ENCODE peak calls at places on chromosomes 2 and 18, in eight cellular contexts. R, P, V, I, Z, H, L and O are unnamed samples.
A peak's percentile ranks its signal among the peaks of the same experiment; 100 is the strongest.

GRCh38 chr18:8254664-8255063 is 354.6 kb upstream of the RAB12 start:
- DNase-seq in R (peak; percentile 59), P (no peak), V (no peak), I (no peak), Z (no peak), H (peak; percentile 15), L (no peak), O (no peak)

GRCh38 chr18:23220355-23220754 is 85.1 kb downstream of the CABLES1 start:
- DNase-seq in R (no peak), P (no peak), V (no peak), I (no peak), Z (no peak), H (no peak), L (peak; percentile 92), O (no peak)

GRCh38 chr2:234279646-234280045 is 217.2 kb downstream of the ARL4C start:
- DNase-seq in R (no peak), P (no peak), V (no peak), I (no peak), Z (no peak), H (no peak), L (no peak), O (no peak)

GRCh38 chr2:62660582-62661262 is 44.8 kb upstream of the EHBP1 start:
- DNase-seq in R (peak; percentile 89), P (no peak), V (no peak), I (peak; percentile 97), Z (no peak), H (peak; percentile 59), L (no peak), O (peak; percentile 88)

GRCh38 chr2:42973771-42974170 is 181.4 kb upstream of the HAAO start:
- DNase-seq in R (no peak), P (no peak), V (no peak), I (no peak), Z (peak; percentile 73), H (no peak), L (no peak), O (peak; percentile 36)

GRCh38 chr2:102235491-102235890 is 48.7 kb downstream of the IL1RL2 start:
- DNase-seq in R (peak; percentile 29), P (no peak), V (no peak), I (no peak), Z (no peak), H (no peak), L (no peak), O (peak; percentile 52)

GRCh38 chr18:2881088-2881487 is 34.3 kb downstream of the EMILIN2 start:
- DNase-seq in R (peak; percentile 26), P (no peak), V (no peak), I (no peak), Z (no peak), H (no peak), L (no peak), O (peak; percentile 74)

GRCh38 chr2:163682695-163683094 is 53.1 kb downstream of the FIGN start:
- DNase-seq in R (peak; percentile 55), P (no peak), V (no peak), I (peak; percentile 55), Z (no peak), H (no peak), L (no peak), O (peak; percentile 71)

GRCh38 chr18:77102246-77103040 is 30.1 kb downstream of the MBP start:
- DNase-seq in R (peak; percentile 93), P (no peak), V (no peak), I (peak; percentile 74), Z (no peak), H (peak; percentile 71), L (no peak), O (peak; percentile 87)

GRCh38 chr2:221166283-221166682 is 405.8 kb downstream of the EPHA4 start:
- DNase-seq in R (peak; percentile 26), P (peak; percentile 52), V (no peak), I (no peak), Z (no peak), H (no peak), L (no peak), O (peak; percentile 71)

GRCh38 chr2:137659616-137660015 is 304.7 kb upstream of the HNMT start:
- DNase-seq in R (no peak), P (no peak), V (no peak), I (no peak), Z (no peak), H (no peak), L (no peak), O (peak; percentile 50)

GRCh38 chr2:222701709-222702108 is 30.3 kb downstream of the MOGAT1 start:
- DNase-seq in R (no peak), P (no peak), V (no peak), I (no peak), Z (no peak), H (no peak), L (no peak), O (no peak)

GRCh38 chr18:60722742-60723141 is 350.2 kb upstream of the MC4R start:
- DNase-seq in R (no peak), P (no peak), V (no peak), I (no peak), Z (no peak), H (no peak), L (no peak), O (no peak)

GRCh38 chr2:174024524-174025270 is 59.5 kb upstream of the SP3 start:
- DNase-seq in R (peak; percentile 80), P (peak; percentile 91), V (no peak), I (no peak), Z (peak; percentile 96), H (no peak), L (peak; percentile 95), O (peak; percentile 94)

GRCh38 chr2:6845312-6845711 is 20.4 kb downstream of the CMPK2 start:
- DNase-seq in R (no peak), P (no peak), V (no peak), I (no peak), Z (no peak), H (no peak), L (no peak), O (peak; percentile 20)

GRCh38 chr2:165193178-165193777 is 10.6 kb downstream of the SCN3A start:
- DNase-seq in R (no peak), P (no peak), V (no peak), I (no peak), Z (no peak), H (no peak), L (no peak), O (no peak)

GRCh38 chr2:31312898-31313297 is 78.9 kb downstream of the EHD3 start:
- DNase-seq in R (peak; percentile 88), P (no peak), V (no peak), I (no peak), Z (no peak), H (peak; percentile 30), L (no peak), O (peak; percentile 66)

GRCh38 chr2:121202541-121203310 is 82.3 kb downstream of the TFCP2L1 start:
- DNase-seq in R (no peak), P (peak; percentile 32), V (no peak), I (no peak), Z (no peak), H (no peak), L (no peak), O (no peak)

GRCh38 chr2:36485521-36485920 is 112.4 kb downstream of the FEZ2 start:
- DNase-seq in R (peak; percentile 94), P (no peak), V (no peak), I (no peak), Z (no peak), H (peak; percentile 73), L (no peak), O (peak; percentile 68)

DNA sequence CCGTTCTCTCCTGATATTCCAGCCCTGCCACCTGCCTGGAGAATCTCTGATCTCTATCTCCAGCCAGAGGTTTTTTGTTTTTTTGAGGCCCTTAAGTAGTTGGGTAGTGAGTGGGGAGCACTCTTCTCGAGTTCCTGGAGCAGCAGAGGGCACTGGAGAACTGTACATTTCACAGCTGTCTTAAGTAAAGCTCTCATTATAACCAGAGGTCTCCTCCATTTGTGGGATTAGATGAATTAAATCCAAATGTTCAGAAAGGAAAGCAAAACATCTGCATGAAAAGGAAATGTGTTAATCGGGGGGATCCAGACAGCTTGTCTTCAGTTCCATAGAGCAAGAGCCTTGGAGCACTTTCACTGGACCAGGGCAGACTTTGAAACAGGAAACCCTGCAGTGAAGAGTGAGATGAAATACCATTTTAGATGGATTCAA is 32.8 kb downstream of the AOX1 start:
- DNase-seq in R (peak; percentile 78), P (no peak), V (no peak), I (no peak), Z (no peak), H (no peak), L (no peak), O (peak; percentile 61)
- H3K9me3 ChIP-seq in R (no peaks in the 10 kb centered on the region), P (no peaks in the 10 kb centered on the region), V (no peaks in the 10 kb centered on the region), I (no peaks in the 10 kb centered on the region), Z (no peaks in the 10 kb centered on the region), H (no peaks in the 10 kb centered on the region), L (no peaks in the 10 kb centered on the region), O (no peaks in the 10 kb centered on the region)

DNA sequence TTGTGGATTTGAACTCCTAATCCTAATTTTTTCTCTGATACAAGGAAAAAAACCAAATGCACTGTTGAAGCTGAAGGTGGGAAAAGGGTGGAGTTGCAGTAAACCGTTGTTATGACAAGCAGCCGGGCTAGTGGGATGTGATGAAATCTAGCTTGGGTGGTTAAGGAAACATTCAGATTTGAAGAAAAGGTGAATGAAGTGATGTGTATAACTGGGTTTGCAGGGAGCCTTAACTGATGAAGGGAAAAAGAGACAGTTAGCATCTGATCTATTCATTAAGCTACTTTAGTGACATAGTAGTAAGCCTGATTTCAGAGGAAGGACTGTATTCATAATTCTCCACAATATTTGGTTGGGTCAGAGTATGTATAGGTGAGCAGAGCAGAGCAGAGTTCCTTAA is 3.5 kb downstream of the EML6 start:
- DNase-seq in R (no peak), P (no peak), V (no peak), I (no peak), Z (no peak), H (no peak), L (peak; percentile 27), O (no peak)
- H3K27me3 ChIP-seq in R (peaks cover 27% of the 10 kb centered on the region), P (no peaks in the 10 kb centered on the region), V (no peaks in the 10 kb centered on the region), I (no peaks in the 10 kb centered on the region), Z (no peaks in the 10 kb centered on the region), H (peaks cover 26% of the 10 kb centered on the region), L (no peaks in the 10 kb centered on the region), O (no peaks in the 10 kb centered on the region)

DNA sequence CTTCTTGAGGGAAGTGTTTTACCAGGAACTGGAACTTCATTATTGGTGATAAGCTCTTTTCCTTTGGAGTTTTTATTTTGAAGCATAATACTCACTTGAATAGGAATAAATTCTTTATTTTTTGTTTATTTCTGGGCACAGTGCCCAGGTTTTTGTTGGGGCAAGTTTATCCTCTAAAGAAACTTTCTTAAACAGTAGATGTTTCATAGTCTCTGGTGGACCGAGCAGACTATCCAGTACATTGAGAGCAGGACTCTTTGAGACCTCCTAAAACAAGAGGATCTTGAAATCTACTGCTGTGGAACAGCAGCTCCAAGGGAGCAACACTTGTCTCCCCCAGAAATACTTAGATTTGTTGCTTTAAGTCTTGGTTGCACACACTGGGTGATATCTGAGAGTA is 109.4 kb downstream of the PARD3B start:
- DNase-seq in R (peak; percentile 40), P (no peak), V (no peak), I (no peak), Z (no peak), H (no peak), L (no peak), O (no peak)
- H3K9me3 ChIP-seq in R (peaks cover 9% of the 10 kb centered on the region), P (no peaks in the 10 kb centered on the region), V (no peaks in the 10 kb centered on the region), I (peaks cover 3% of the 10 kb centered on the region), Z (no peaks in the 10 kb centered on the region), H (peaks cover 9% of the 10 kb centered on the region), L (no peaks in the 10 kb centered on the region), O (no peaks in the 10 kb centered on the region)

DNA sequence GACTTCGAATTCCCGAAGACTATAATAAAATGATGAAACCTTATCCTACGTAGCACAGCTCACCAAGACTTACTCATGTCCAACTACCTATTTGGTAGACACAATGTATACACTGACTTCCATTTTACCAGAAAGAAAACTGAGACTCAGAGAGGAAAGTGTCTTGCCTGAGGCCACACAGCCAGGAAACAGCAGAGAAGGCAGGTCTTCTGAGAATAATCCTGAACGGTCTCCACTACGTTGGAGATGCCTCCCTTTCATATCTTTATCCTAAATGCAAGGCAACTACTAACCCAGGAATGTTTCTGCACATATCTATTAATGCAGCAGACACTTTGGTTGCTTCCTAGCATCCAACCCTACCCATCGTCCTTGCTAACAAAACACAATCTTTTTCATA is 11.9 kb upstream of the FABP1 start:
- DNase-seq in R (no peak), P (no peak), V (no peak), I (no peak), Z (no peak), H (no peak), L (no peak), O (no peak)
- H3K27me3 ChIP-seq in R (no peaks in the 10 kb centered on the region), P (no peaks in the 10 kb centered on the region), V (peaks cover 3% of the 10 kb centered on the region), I (peaks cover 75% of the 10 kb centered on the region), Z (no peaks in the 10 kb centered on the region), H (no peaks in the 10 kb centered on the region), L (no peaks in the 10 kb centered on the region), O (peaks cover 17% of the 10 kb centered on the region)